ENCODE peak calls at places on chromosomes 2 and 18, in six cellular contexts. T is heart left ventricle, F is choroid plexus epithelial cell, C is foreskin fibroblast, G is mammary epithelial cell, M is chondrocyte. X is an unnamed sample.

GRCh38 chr2:200765995-200766660 is 45.6 kb upstream of the BZW1 start:
- DNase-seq in T (no peak), M (no peak), C (no peak), F (no peak), G (peak), X (no peak)

GRCh38 chr2:31523871-31524492 is 56.8 kb downstream of the SRD5A2 start:
- DNase-seq in T (no peak), C (peak), G (peak), F (peak), M (no peak), X (peak)

GRCh38 chr2:676647-677055 is 555 bp downstream of the TMEM18 start:
- DNase-seq in M (peak), C (peak), F (peak), G (peak), T (peak), X (peak)

GRCh38 chr2:26561918-26562810 is 79.0 kb downstream of the CIB4 start:
- DNase-seq in C (peak), G (peak), F (peak), M (no peak), T (peak), X (no peak)

GRCh38 chr2:73730810-73731209 is 6.3 kb downstream of the TPRKB start:
- DNase-seq in C (no peak), M (no peak), F (no peak), G (no peak), T (no peak), X (no peak)

GRCh38 chr2:14632133-14632936 is at the start of gene LRATD1:
- DNase-seq in F (peak), C (peak), G (peak), M (no peak), T (peak), X (no peak)

GRCh38 chr2:162379719-162380580 is 36.0 kb downstream of the GCA start:
- DNase-seq in C (no peak), G (no peak), M (no peak), T (no peak), F (no peak), X (no peak)

GRCh38 chr2:241391892-241392665 is 36.0 kb downstream of the FARP2 start:
- DNase-seq in M (no peak), T (no peak), G (peak), C (peak), F (peak), X (no peak)

GRCh38 chr2:45992021-45992745 is 305.0 kb upstream of the EPAS1 start:
- DNase-seq in T (no peak), M (no peak), F (peak), C (peak), G (peak), X (no peak)

GRCh38 chr2:134245340-134245984 is 8.4 kb upstream of the MGAT5 start:
- DNase-seq in F (peak), M (no peak), G (peak), C (peak), T (peak), X (peak)
- TF ChIP-seq CTCF in F (peak), M (peak), G (peak), C (peak), T (peak), X (peak)

GRCh38 chr2:47087051-47087450 is 68.1 kb downstream of the STPG4 start:
- DNase-seq in F (no peak), C (no peak), M (no peak), G (no peak), T (no peak), X (no peak)

GRCh38 chr2:47086054-47086471 is 69.0 kb downstream of the STPG4 start:
- DNase-seq in C (no peak), T (no peak), G (peak), M (no peak), F (no peak), X (no peak)

GRCh38 chr2:47089083-47089464 is 66.0 kb downstream of the STPG4 start:
- DNase-seq in F (peak), C (peak), M (no peak), T (no peak), G (peak), X (no peak)

GRCh38 chr2:47086571-47086970 is 68.5 kb downstream of the STPG4 start:
- DNase-seq in G (no peak), F (no peak), T (no peak), M (no peak), C (no peak), X (no peak)

DNA sequence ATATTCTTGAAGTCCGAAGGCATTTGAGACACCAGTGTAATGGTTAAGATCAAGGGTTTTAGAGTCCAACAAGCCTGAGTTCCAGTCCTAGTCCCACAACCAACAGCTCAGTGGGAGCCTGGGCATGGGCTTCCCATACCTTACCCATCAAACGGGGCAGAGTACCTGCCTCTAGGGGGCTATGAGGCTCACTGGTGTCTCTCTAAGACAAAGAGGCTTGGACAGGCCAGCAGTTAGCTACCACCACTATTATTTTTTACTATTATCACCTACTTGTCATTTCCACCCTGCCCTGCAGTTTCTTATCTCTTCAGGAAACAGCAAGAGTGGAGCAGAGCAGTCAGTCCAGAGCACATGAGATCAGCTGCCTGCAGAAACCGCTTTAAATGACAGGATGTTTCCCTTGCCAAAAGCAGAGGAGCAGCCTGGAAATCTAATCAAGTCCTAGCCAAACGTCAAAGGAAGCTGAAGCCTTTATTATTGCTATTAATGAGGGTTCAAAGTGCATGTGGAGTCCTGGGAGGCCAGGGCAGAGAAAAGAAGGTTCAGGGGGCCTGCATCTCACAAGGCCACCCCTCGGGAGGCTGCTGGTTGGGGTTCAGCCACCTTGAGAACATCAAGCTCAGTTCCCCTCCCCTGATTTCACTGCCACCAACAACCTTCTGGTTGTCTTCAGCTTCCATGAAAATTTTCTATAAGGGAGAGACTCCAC is 66.6 kb downstream of the STPG4 start:
- DNase-seq in C (peak), G (peak), T (peak), F (peak), M (no peak), X (no peak)
- TF ChIP-seq CTCF in C (peak), G (peak), T (no peak), F (peak), M (peak), X (no peak)

GRCh38 chr2:113173563-113174368 is at the start of gene PSD4:
- DNase-seq in M (peak), C (no peak), G (no peak), F (peak), T (peak), X (peak)
- TF ChIP-seq CTCF in M (no peak), C (no peak), G (no peak), F (no peak), T (no peak), X (no peak)

DNA sequence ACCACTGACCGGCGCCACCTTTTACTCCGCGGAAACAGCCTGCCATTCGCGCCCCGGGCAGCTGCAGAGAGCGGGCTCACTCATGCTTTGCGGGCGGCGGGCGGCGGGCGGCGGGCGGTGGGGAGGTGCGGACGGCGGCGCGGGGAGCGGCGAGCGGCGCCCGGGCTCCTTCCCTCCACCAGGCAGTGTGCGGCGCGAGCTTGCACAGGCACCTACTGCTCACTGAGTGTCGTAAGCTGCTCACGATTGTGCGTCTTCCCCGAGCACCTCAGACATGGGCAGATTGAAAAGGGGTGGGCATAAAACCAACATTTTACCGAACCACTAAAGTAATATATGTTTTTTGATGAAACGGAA is at the start of gene LRRTM1:
- DNase-seq in G (no peak), M (no peak), C (peak), T (peak), F (no peak), X (no peak)
- TF ChIP-seq CTCF in G (no peak), M (no peak), C (no peak), T (no peak), F (no peak), X (no peak)

DNA sequence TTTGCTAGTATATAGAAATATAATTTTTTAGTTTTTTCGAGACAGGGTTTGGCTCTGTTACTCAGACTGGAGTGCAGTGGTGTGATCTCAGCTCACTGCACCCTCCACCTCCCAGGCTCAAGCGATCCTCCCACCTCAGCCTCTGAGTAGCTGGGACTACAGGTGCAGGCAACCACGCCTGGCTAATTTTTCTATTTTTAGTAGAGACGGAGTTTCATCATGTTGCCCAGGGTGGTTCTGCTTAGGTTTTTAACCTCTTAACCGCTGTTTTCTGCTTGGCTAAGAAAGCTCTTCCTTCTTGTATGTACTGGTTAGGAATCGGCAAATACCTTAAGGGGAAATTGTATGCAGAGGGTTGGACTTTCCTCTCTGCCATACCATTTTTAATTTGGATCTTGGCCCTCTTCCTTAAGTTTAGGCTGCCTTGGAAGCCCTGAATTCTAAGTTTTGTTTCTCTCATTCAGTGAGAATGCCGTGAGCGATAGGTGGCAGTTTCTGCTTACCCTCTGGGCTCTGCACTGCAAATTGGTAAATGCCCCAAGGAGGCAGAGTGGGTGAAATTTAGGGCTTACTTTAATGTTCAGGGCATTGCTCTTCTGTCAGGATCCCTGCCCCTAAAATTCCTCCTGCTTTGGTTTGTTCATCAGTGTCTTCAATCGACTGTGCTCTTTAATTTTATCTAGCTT is 32.3 kb downstream of the EML6 start:
- DNase-seq in G (peak), F (no peak), T (no peak), M (no peak), C (no peak), X (no peak)
- TF ChIP-seq CTCF in G (no peak), F (no peak), T (no peak), M (no peak), C (no peak), X (no peak)

DNA sequence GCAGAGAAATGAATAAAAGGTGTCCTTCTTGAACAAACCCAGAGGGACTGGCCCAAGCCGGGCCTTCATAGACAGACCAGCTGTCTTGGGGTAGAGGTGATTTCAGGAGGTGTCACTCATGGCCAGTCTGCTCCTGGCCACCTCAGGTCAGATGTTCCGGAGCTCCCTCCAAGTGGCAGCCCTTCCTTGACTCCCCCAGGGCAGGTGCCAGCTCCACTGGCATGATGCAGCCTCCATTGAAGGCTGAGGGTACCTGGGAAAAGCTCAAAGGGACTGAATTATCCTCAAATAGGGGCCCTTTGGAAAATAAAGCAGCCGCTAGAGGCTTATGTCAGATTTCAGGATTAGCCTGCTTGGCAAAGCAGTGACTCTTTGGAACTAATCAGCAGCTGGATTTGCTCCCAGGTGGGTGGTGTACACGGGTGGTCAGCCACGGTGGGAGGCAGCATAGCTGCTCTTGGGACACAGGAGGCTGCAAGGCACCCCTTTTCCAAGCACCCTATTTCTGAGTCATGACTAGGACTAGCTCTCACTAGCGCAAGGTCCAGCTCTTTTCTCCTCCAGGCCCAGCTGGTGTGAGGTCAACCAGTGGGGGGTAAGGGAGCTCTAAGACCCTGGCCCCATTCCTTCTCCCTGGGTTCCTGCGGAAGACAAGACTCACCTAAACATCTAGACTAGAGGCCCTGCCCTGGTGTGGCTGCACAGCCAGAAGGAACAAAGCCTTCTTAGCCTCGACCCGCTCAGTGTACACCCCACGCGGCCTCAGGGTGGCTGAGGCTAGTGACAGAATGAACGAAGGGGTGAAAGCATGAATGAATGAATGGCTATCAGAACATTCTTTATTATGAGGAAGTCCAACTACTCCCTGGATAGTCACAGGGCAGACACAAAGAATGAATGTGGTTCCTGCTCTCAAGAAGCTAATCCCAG is 29.3 kb downstream of the HS1BP3 start:
- DNase-seq in T (no peak), F (no peak), C (no peak), G (no peak), M (peak), X (no peak)
- TF ChIP-seq CTCF in T (no peak), F (no peak), C (no peak), G (no peak), M (no peak), X (no peak)

GRCh38 chr18:58646334-58646862 is 17.5 kb upstream of the ALPK2 start:
- DNase-seq in G (no peak), M (no peak), C (no peak), F (no peak), T (no peak), X (no peak)
- TF ChIP-seq CTCF in G (no peak), M (no peak), C (no peak), F (no peak), T (no peak), X (no peak)

DNA sequence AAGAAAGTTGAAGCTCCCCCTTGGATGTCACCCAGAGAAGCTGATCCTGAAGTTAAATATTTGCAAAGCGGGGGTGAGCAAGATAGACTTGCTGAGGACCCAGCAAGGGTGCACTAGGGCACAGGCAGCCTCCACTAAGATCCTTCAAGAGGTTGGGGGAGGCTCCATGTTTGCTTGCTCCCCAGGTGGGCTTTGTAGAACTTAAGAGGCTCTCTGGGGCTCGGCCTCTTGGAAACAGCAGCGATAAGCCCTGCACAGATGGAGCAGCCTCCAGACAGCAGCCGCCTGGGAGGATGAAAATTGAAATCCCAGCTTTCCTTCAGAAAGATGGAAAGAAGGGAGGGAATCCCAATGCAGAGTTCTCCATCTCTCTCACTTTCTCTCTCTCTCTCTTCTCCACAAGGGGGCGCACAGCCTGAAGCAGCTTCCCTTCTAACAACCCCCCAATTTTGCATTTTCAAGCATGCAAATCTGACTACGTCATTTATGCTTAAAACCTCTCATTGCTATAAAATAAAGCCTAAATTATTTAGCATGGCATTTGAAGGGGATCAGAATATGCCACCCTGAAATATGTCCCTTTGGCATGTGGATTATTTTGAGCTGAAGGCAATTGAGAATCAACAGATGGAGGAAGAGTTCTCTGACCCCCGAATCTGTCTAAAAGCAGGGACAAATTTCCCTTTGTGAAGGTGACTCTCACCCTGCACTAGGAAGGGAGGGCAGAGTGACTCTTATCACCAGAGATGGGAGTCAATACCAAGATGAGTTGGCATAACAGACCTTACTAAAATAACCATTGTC is 185.7 kb upstream of the KLHL29 start:
- DNase-seq in C (peak), T (no peak), F (peak), G (peak), M (no peak), X (no peak)
- TF ChIP-seq CTCF in C (peak), T (peak), F (peak), G (peak), M (peak), X (no peak)

GRCh38 chr2:191499874-191500565 is 177.9 kb upstream of the NABP1 start:
- DNase-seq in F (no peak), C (peak), G (no peak), T (no peak), M (no peak), X (no peak)

GRCh38 chr2:191500566-191501389 is 177.2 kb upstream of the NABP1 start:
- DNase-seq in G (peak), C (peak), T (no peak), M (no peak), F (no peak), X (no peak)

GRCh38 chr2:191499050-191499449 is 178.9 kb upstream of the NABP1 start:
- DNase-seq in G (no peak), M (no peak), C (no peak), T (no peak), F (no peak), X (no peak)

GRCh38 chr2:191497822-191498221 is 180.1 kb upstream of the NABP1 start:
- DNase-seq in C (no peak), G (no peak), T (no peak), F (no peak), M (no peak), X (no peak)

GRCh38 chr2:191501390-191502168 is 176.4 kb upstream of the NABP1 start:
- DNase-seq in G (peak), C (peak), M (no peak), F (peak), T (no peak), X (no peak)
- TF ChIP-seq CTCF in G (peak), C (peak), M (peak), F (peak), T (peak), X (no peak)